ENCODE peak calls at places on chromosomes 3 and 15, in ten cellular contexts. J is COR-L47; T is NCI-H1092; K is IMR-90; V is activated gamma-delta T cell treated with anti-CD3 and anti-CD28 coated beads, Interleukin-2, amount 50 U/mL, for 16 hours; H is ELR; U is adipocyte; N is CD4-positive, alpha-beta T cell; F is Daoy; W is BJ. P is an unnamed sample.

GRCh38 chr15:35519536-35520149 is 26.3 kb downstream of the DPH6 start:
- DNase-seq in J (peak; percentile 55), T (peak; percentile 18), K (peak; percentile 64), V (no peak), H (peak; percentile 62), U (peak; percentile 87), N (no peak), F (peak; percentile 36), W (no peak), P (peak; percentile 33)

GRCh38 chr3:173892547-173892946 is 495.0 kb downstream of the NLGN1 start:
- DNase-seq in J (no peak), T (no peak), K (no peak), V (no peak), H (peak; percentile 85), U (no peak), N (no peak), F (peak; percentile 69), W (no peak), P (peak; percentile 49)

GRCh38 chr15:80152896-80153876 is at the start of gene FAH:
- DNase-seq in J (peak; percentile 22), T (no peak), K (peak; percentile 53), V (peak; percentile 4), H (peak; percentile 74), U (peak; percentile 83), N (peak; percentile 9), F (peak; percentile 64), W (peak; percentile 6), P (peak; percentile 48)

GRCh38 chr3:158382479-158382878 is 188.5 kb upstream of the MLF1 start:
- DNase-seq in J (no peak), T (no peak), K (no peak), V (no peak), H (no peak), U (no peak), N (no peak), F (no peak), W (no peak), P (no peak)

GRCh38 chr3:64518496-64518895 is 169.3 kb downstream of the ADAMTS9 start:
- DNase-seq in J (no peak), T (no peak), K (no peak), V (no peak), H (no peak), U (no peak), N (no peak), F (no peak), W (no peak), P (no peak)

GRCh38 chr3:39088456-39088855 is 19.0 kb downstream of the GORASP1 start:
- DNase-seq in J (no peak), T (no peak), K (no peak), V (no peak), H (no peak), U (no peak), N (no peak), F (no peak), W (no peak), P (no peak)

GRCh38 chr3:46667061-46667621 is 26.3 kb downstream of the ALS2CL start:
- DNase-seq in J (no peak), T (no peak), K (no peak), V (no peak), H (no peak), U (no peak), N (no peak), F (no peak), W (no peak), P (no peak)

GRCh38 chr3:169869484-169870304 is at the start of gene LRRC31:
- DNase-seq in J (peak; percentile 67), T (no peak), K (no peak), V (no peak), H (no peak), U (no peak), N (no peak), F (no peak), W (no peak), P (no peak)

GRCh38 chr3:131142580-131142979 is 115.9 kb downstream of the NEK11 start:
- DNase-seq in J (no peak), T (no peak), K (peak; percentile 1), V (no peak), H (peak; percentile 8), U (peak; percentile 15), N (no peak), F (no peak), W (no peak), P (no peak)

GRCh38 chr3:141878812-141879211 is 2.4 kb downstream of the ATP1B3 start:
- DNase-seq in J (peak; percentile 7), T (no peak), K (peak; percentile 60), V (no peak), H (peak; percentile 43), U (peak; percentile 74), N (no peak), F (no peak), W (no peak), P (no peak)

GRCh38 chr3:152021951-152022461 is 148.6 kb downstream of the SUCNR1 start:
- DNase-seq in J (no peak), T (no peak), K (peak; percentile 32), V (no peak), H (peak; percentile 75), U (peak; percentile 74), N (no peak), F (peak; percentile 93), W (no peak), P (peak; percentile 58)

GRCh38 chr3:31004025-31004678 is 109.7 kb upstream of the GADL1 start:
- DNase-seq in J (no peak), T (no peak), K (peak; percentile 88), V (no peak), H (peak; percentile 87), U (peak; percentile 84), N (no peak), F (peak; percentile 10), W (peak; percentile 86), P (peak; percentile 98)

GRCh38 chr3:191330309-191330712 is at the start of gene UTS2B:
- DNase-seq in J (no peak), T (no peak), K (peak; percentile 93), V (no peak), H (peak; percentile 91), U (peak; percentile 85), N (no peak), F (peak; percentile 65), W (no peak), P (peak; percentile 88)

GRCh38 chr3:134677196-134677986 is 26.6 kb upstream of the KY start:
- DNase-seq in J (no peak), T (no peak), K (no peak), V (no peak), H (peak; percentile 23), U (no peak), N (no peak), F (peak; percentile 40), W (no peak), P (no peak)

GRCh38 chr3:195886181-195887141 is 21.9 kb downstream of the TNK2 start:
- DNase-seq in J (no peak), T (no peak), K (peak; percentile 35), V (no peak), H (no peak), U (no peak), N (no peak), F (peak; percentile 75), W (no peak), P (peak; percentile 73)